ENCODE peak calls at places on chromosomes 3 and 15, in five cellular contexts. E is HepG2, C is HCT116, Q is K562, G is upper lobe of left lung. Z is an unnamed sample. For H3K4me1, the result is how much of the 10 kb centered on the place peaks cover.

GRCh38 chr15:97902140-97902780 is 58.2 kb upstream of the ARRDC4 start:
- ATAC-seq in E (no peak), C (no peak), Q (no peak), G (peak), Z (peak)

GRCh38 chr3:128488995-128489859 is 3.8 kb downstream of the GATA2 start:
- ATAC-seq in E (peak), C (peak), Q (peak), G (peak), Z (peak)

GRCh38 chr15:81506071-81506470 is 132.1 kb upstream of the TMC3 start:
- ATAC-seq in E (no peak), C (no peak), Q (no peak), G (no peak), Z (no peak)

GRCh38 chr3:30643763-30644462 is 37.5 kb downstream of the TGFBR2 start:
- ATAC-seq in E (peak), C (no peak), Q (no peak), G (peak), Z (peak)

GRCh38 chr3:187767266-187768032 is 22.2 kb upstream of the BCL6 start:
- ATAC-seq in E (no peak), C (no peak), Q (no peak), G (no peak), Z (no peak)

GRCh38 chr15:63530762-63531299 is 26.4 kb downstream of the USP3 start:
- ATAC-seq in E (no peak), C (no peak), Q (no peak), G (peak), Z (no peak)

GRCh38 chr3:78728406-78729145 is 1039.2 kb downstream of the ROBO1 start:
- ATAC-seq in E (no peak), C (no peak), Q (no peak), G (peak), Z (no peak)

GRCh38 chr3:115706311-115706829 is 83.1 kb downstream of the GAP43 start:
- ATAC-seq in E (peak), C (no peak), Q (no peak), G (no peak), Z (no peak)

GRCh38 chr15:62821384-62822131 is 221.0 kb upstream of the TPM1 start:
- ATAC-seq in E (peak), C (no peak), Q (no peak), G (no peak), Z (no peak)

DNA sequence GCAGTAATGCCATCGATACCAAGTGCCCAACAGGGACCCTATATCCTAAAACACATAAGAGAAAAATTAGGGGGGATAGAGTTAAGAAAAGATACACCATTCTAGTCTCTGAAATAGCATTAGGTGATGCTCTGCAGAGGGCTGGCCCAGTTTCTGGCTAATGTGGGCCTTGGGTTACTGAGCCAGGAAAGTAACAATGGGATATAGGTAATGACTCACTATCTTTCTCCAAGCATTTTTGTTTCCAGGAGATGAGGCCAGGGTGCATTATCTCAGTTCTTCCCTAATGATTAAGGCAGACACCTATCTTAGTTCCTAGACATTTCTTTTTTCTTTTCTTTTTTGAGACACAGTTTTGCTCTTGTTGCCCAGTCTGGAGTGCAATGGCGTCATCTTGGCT is 50.0 kb downstream of the PRKAR2A start:
- ATAC-seq in E (no peak), C (no peak), Q (no peak), G (no peak), Z (no peak)
- TF ChIP-seq POLR2A in E (no peak), C (no peak), Q (no peak), G (no peak), Z (no peak)

GRCh38 chr3:37248179-37248578 is 73.8 kb upstream of the LRRFIP2 start:
- ATAC-seq in E (no peak), C (no peak), Q (no peak), G (no peak), Z (no peak)
- H3K4me1 ChIP-seq in E (half or more), C (under half), Q (under half), G (half or more), Z (under half)

DNA sequence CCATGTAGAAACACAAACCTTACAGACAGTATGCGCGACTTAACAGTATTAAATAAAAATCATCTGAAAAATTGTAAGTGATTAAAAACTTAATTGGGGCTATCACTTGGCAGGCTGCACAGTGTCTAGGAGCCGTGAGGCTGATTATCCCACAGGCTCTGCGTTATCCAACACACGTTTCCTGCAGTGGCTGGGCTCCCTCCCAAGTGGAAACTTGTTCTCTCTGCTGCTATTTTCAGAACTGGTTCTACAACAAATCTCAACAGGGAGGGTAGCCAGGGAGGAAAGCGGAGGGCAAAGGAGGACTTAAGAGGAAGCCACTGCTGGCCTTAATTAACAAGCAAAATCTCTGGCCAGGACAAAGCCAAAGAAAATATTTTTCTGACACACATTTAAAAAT is 555.2 kb downstream of the MAGI1 start:
- ATAC-seq in E (no peak), C (no peak), Q (no peak), G (peak), Z (no peak)
- TF ChIP-seq POLR2AphosphoS5 in E (no peak), C (no peak), Q (no peak), G (no peak), Z (no peak)

GRCh38 chr15:76931397-76932089 is at the start of gene RCN2:
- ATAC-seq in E (peak), C (peak), Q (peak), G (peak), Z (peak)
- TF ChIP-seq POLR2A in E (peak), C (peak), Q (peak), G (no peak), Z (peak)

DNA sequence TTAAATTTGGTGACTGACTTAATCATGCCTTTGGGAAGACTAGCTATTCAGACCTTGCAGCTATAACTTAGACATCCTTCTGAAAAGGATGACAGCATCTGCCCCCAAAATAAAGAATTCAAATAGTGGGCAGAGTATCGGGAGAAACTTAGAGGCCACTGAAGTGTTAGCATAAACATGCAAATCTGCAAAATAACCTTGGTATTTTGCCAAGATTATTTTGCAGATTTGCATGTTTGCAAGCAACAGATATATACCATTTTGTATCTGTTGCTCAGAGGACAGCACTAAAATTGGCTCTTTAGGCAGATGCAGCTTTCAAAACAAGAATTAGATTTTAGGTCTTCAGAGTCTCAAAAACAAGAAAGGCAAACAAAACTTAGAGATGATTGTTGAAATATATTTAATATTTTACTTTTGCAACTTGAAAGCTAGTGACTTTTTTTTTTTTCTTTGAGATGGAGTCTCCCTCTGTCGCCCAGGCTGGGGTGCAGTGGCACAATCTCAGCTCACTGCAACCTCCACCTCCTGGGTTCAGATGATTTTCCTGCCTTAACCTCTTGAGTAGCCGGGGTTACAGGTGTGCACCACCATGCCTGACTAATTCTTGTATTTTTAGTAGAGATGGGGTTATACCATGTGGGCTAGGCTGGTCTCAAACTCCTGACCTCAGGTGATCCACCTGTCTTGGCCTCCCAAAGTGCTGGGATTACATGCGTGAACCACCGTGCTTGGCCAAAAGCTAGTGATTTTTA is 47.8 kb downstream of the KBTBD8 start:
- ATAC-seq in E (no peak), C (no peak), Q (no peak), G (no peak), Z (no peak)
- H3K4me1 ChIP-seq in E (under half), C (under half), Q (under half), G (under half), Z (under half)

GRCh38 chr15:59657635-59658125 is 365 bp upstream of the GTF2A2 start:
- ATAC-seq in E (peak), C (peak), Q (peak), G (peak), Z (peak)
- TF ChIP-seq POLR2AphosphoS5 in E (no peak), C (no peak), Q (no peak), G (no peak), Z (no peak)

GRCh38 chr3:117170112-117170511 is 460.5 kb downstream of the TUSC7 start:
- ATAC-seq in E (no peak), C (no peak), Q (no peak), G (no peak), Z (no peak)
- TF ChIP-seq POLR2A in E (no peak), C (no peak), Q (no peak), G (no peak), Z (no peak)

DNA sequence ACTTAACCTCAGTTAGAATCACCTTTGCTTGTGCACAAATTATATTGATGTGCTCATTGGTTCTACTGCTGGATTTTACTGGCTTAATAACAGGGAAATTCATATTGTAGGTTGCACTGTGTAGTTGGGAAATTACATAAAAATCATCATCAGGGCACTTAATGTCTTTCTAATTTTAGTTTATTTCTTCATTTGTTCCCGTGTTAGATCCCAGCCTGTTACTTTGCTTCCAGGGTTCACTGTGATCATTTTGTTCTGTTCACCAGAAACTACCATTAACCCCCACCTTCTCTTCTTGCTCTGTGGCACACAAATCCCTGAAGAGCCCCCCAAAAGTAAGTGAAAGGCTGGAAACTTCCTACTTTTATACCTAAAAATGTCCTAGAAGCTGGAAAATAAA is 80.4 kb downstream of the RARB start:
- ATAC-seq in E (no peak), C (no peak), Q (no peak), G (no peak), Z (peak)
- H3K4me1 ChIP-seq in E (under half), C (under half), Q (under half), G (under half), Z (half or more)

GRCh38 chr3:27307566-27307965 is 61.6 kb downstream of the NEK10 start:
- ATAC-seq in E (no peak), C (no peak), Q (no peak), G (no peak), Z (no peak)

GRCh38 chr3:27310693-27311092 is 58.5 kb downstream of the NEK10 start:
- ATAC-seq in E (no peak), C (peak), Q (no peak), G (no peak), Z (no peak)

GRCh38 chr3:27312044-27312668 is 57.0 kb downstream of the NEK10 start:
- ATAC-seq in E (peak), C (peak), Q (peak), G (peak), Z (peak)

GRCh38 chr3:27315003-27315402 is 54.2 kb downstream of the NEK10 start:
- ATAC-seq in E (no peak), C (no peak), Q (no peak), G (no peak), Z (no peak)

DNA sequence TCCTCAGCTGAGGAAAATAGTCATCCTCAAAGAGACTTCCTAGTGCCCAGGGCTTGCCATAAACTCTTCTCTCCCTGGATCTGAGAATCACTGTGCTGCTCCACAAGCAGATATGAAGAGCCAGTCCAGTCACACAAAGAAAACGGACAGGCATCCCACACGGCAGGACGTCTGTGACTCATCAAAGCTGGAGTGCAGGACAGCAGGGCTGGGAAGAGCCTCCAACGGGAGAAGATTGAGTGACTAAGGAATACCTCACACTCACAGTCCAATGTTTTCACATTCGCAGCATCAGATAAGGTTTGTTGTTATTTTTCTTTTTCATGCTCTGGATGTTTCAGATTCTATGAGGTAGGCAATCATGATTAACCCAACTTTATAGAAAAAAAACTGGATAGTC is 57.8 kb downstream of the NEK10 start:
- ATAC-seq in E (no peak), C (peak), Q (no peak), G (no peak), Z (no peak)
- TF ChIP-seq POLR2AphosphoS5 in E (no peak), C (peak), Q (no peak), G (no peak), Z (no peak)

GRCh38 chr3:157051055-157051454 is 108.9 kb downstream of the CCNL1 start:
- ATAC-seq in E (no peak), C (no peak), Q (no peak), G (no peak), Z (no peak)

GRCh38 chr3:157051625-157052024 is 108.3 kb downstream of the CCNL1 start:
- ATAC-seq in E (no peak), C (no peak), Q (no peak), G (no peak), Z (no peak)

GRCh38 chr3:157045238-157045860 is 114.6 kb downstream of the CCNL1 start:
- ATAC-seq in E (no peak), C (peak), Q (peak), G (peak), Z (peak)

GRCh38 chr3:157042226-157042625 is 117.7 kb downstream of the CCNL1 start:
- ATAC-seq in E (no peak), C (no peak), Q (no peak), G (no peak), Z (no peak)

DNA sequence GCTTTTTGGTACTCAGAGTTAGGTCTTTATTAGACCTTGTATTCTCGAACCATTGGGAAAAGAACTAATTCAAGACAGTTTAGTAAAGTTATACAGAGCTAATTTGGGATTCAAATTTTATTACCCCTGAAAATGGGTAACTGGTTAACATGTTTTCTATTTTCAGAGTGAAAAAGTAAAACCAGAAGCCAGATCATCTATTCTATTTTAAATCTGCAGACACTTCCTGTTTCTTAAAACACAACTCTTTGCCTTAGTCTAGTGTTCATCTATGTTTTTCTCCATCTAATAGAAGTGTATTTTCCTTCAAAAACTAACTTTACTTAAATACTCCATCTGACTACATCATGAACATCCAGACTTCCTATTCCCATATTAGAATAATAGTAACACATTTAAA is 113.4 kb downstream of the CCNL1 start:
- ATAC-seq in E (no peak), C (no peak), Q (no peak), G (no peak), Z (no peak)
- TF ChIP-seq POLR2A in E (no peak), C (no peak), Q (no peak), G (no peak), Z (no peak)